ENCODE peak calls at places on chromosome 1, in seven cellular contexts. G is memory B cell; V is choroid plexus epithelial cell; H is effector CD4-positive, alpha-beta T cell; E is Kasumi-1; Q is NCI-H69; Y is GM12892. X is an unnamed sample.
A peak's percentile ranks its signal among the peaks of the same experiment; 100 is the strongest.

GRCh38 chr1:248359415-248359814 is 2.0 kb upstream of the OR2T4 start:
- DNase-seq in G (no peak), V (no peak), H (no peak), E (no peak), Q (no peak), Y (no peak), X (no peak)

GRCh38 chr1:225368036-225368552 is 59.7 kb downstream of the LBR start:
- DNase-seq in G (no peak), V (no peak), H (no peak), E (no peak), Q (no peak), Y (no peak), X (no peak)

GRCh38 chr1:168430348-168430747 is 113.4 kb downstream of the XCL2 start:
- DNase-seq in G (no peak), V (no peak), H (no peak), E (no peak), Q (no peak), Y (no peak), X (no peak)

GRCh38 chr1:88731475-88731874 is 47.4 kb downstream of the PKN2 start:
- DNase-seq in G (no peak), V (peak; percentile 95), H (no peak), E (no peak), Q (peak; percentile 41), Y (no peak), X (no peak)

GRCh38 chr1:230109871-230110667 is 43.0 kb downstream of the GALNT2 start:
- DNase-seq in G (peak; percentile 25), V (no peak), H (no peak), E (no peak), Q (peak; percentile 15), Y (peak; percentile 90), X (no peak)

GRCh38 chr1:23215751-23216449 is 1.4 kb downstream of the HTR1D start:
- DNase-seq in G (no peak), V (no peak), H (no peak), E (no peak), Q (no peak), Y (no peak), X (no peak)

GRCh38 chr1:43074244-43074643 is 97.8 kb downstream of the EBNA1BP2 start:
- DNase-seq in G (no peak), V (no peak), H (no peak), E (no peak), Q (peak; percentile 29), Y (no peak), X (no peak)

GRCh38 chr1:53341961-53342707 is 14.3 kb upstream of the LRP8 start:
- DNase-seq in G (no peak), V (no peak), H (no peak), E (no peak), Q (no peak), Y (no peak), X (no peak)

GRCh38 chr1:22969224-22969829 is 3.3 kb downstream of the LACTBL1 start:
- DNase-seq in G (no peak), V (peak; percentile 97), H (no peak), E (no peak), Q (peak; percentile 96), Y (no peak), X (no peak)

GRCh38 chr1:80214888-80215540 is 1208.5 kb upstream of the ADGRL4 start:
- DNase-seq in G (no peak), V (no peak), H (no peak), E (no peak), Q (no peak), Y (no peak), X (no peak)

GRCh38 chr1:96538883-96539282 is 182.7 kb upstream of the PTBP2 start:
- DNase-seq in G (no peak), V (peak; percentile 96), H (no peak), E (no peak), Q (no peak), Y (no peak), X (no peak)

GRCh38 chr1:234114648-234115307 is 210.3 kb downstream of the SLC35F3 start:
- DNase-seq in G (peak; percentile 10), V (peak; percentile 67), H (no peak), E (peak; percentile 66), Q (peak; percentile 81), Y (no peak), X (no peak)

GRCh38 chr1:193348126-193349045 is 162.0 kb upstream of the B3GALT2 start:
- DNase-seq in G (no peak), V (peak; percentile 73), H (no peak), E (no peak), Q (no peak), Y (no peak), X (no peak)